ENCODE peak calls at places on chromosomes 11 and 22, in ten cellular contexts. G is nephron progenitor cell, R is WTC11, M is GM10248, C is stomach, P is dorsolateral prefrontal cortex, U is brain microvascular endothelial cell, V is lower leg skin, X is pancreas, Y is foreskin fibroblast. F is an unnamed sample.
A peak's percentile ranks its signal among the peaks of the same experiment; 100 is the strongest.

GRCh38 chr11:62905927-62906531 is 15.1 kb downstream of the CHRM1 start:
- DNase-seq in G (peak; percentile 89), R (peak; percentile 94), M (peak; percentile 84), C (peak; percentile 84), P (peak; percentile 86), U (peak; percentile 70), V (peak; percentile 97), X (peak; percentile 92), Y (peak; percentile 58), F (peak; percentile 72)

GRCh38 chr22:35174398-35174797 is 82.9 kb upstream of the HMGXB4 start:
- DNase-seq in G (no peak), R (no peak), M (no peak), C (no peak), P (no peak), U (no peak), V (no peak), X (no peak), Y (no peak), F (no peak)

GRCh38 chr11:128379587-128380279 is 207.6 kb downstream of the ETS1 start:
- DNase-seq in G (no peak), R (no peak), M (no peak), C (no peak), P (no peak), U (no peak), V (no peak), X (no peak), Y (no peak), F (no peak)

GRCh38 chr11:120694706-120695105 is 183.2 kb downstream of the GRIK4 start:
- DNase-seq in G (no peak), R (no peak), M (no peak), C (no peak), P (no peak), U (no peak), V (no peak), X (no peak), Y (no peak), F (no peak)

GRCh38 chr11:110786226-110786902 is 74.1 kb upstream of the ARHGAP20 start:
- DNase-seq in G (no peak), R (no peak), M (no peak), C (no peak), P (no peak), U (no peak), V (no peak), X (no peak), Y (no peak), F (no peak)

GRCh38 chr11:2750601-2751522 is 51.1 kb upstream of the KCNQ1OT1 start:
- DNase-seq in G (no peak), R (no peak), M (no peak), C (peak; percentile 40), P (peak; percentile 25), U (no peak), V (no peak), X (peak; percentile 73), Y (no peak), F (no peak)

GRCh38 chr22:17773606-17774205 is 563 bp downstream of the BID start:
- DNase-seq in G (peak; percentile 63), R (peak; percentile 73), M (peak; percentile 68), C (peak; percentile 59), P (peak; percentile 77), U (no peak), V (no peak), X (peak; percentile 82), Y (no peak), F (no peak)

GRCh38 chr11:11706022-11706421 is 84.2 kb upstream of the GALNT18 start:
- DNase-seq in G (no peak), R (no peak), M (no peak), C (no peak), P (no peak), U (no peak), V (no peak), X (no peak), Y (peak; percentile 1), F (no peak)

GRCh38 chr11:123284454-123284853 is 89.4 kb upstream of the CLMP start:
- DNase-seq in G (no peak), R (no peak), M (no peak), C (no peak), P (no peak), U (no peak), V (no peak), X (no peak), Y (no peak), F (no peak)

GRCh38 chr11:64856382-64857227 is 12.2 kb upstream of the CDC42BPG start:
- DNase-seq in G (no peak), R (no peak), M (no peak), C (peak; percentile 82), P (peak; percentile 84), U (peak; percentile 69), V (peak; percentile 97), X (peak; percentile 63), Y (peak; percentile 91), F (peak; percentile 68)
- TF ChIP-seq CTCF in G (no peak), R (no peak), M (no peak), C (no peak), P (no peak), U (no peak), V (no peak), X (no peak), Y (no peak), F (no peak)

GRCh38 chr11:396948-397548 is 3.0 kb downstream of the PKP3 start:
- DNase-seq in G (no peak), R (no peak), M (peak; percentile 91), C (no peak), P (peak; percentile 71), U (peak; percentile 68), V (no peak), X (no peak), Y (peak; percentile 58), F (no peak)

GRCh38 chr11:395866-396265 is 1.9 kb downstream of the PKP3 start:
- DNase-seq in G (no peak), R (no peak), M (no peak), C (no peak), P (no peak), U (no peak), V (no peak), X (no peak), Y (no peak), F (no peak)

GRCh38 chr11:394858-395655 is 1.0 kb downstream of the PKP3 start:
- DNase-seq in G (no peak), R (no peak), M (no peak), C (no peak), P (no peak), U (no peak), V (no peak), X (no peak), Y (no peak), F (no peak)

GRCh38 chr11:394034-394857 is at the start of gene PKP3:
- DNase-seq in G (no peak), R (peak; percentile 75), M (no peak), C (peak; percentile 91), P (no peak), U (peak; percentile 33), V (no peak), X (peak; percentile 96), Y (peak; percentile 63), F (no peak)

GRCh38 chr11:396511-396947 is 2.5 kb downstream of the PKP3 start:
- DNase-seq in G (no peak), R (peak; percentile 46), M (peak; percentile 43), C (no peak), P (peak; percentile 14), U (no peak), V (no peak), X (no peak), Y (peak; percentile 34), F (no peak)
- TF ChIP-seq CTCF in G (no peak), R (no peak), M (no peak), C (no peak), P (no peak), U (peak; percentile 58), V (no peak), X (no peak), Y (peak; percentile 20), F (no peak)

DNA sequence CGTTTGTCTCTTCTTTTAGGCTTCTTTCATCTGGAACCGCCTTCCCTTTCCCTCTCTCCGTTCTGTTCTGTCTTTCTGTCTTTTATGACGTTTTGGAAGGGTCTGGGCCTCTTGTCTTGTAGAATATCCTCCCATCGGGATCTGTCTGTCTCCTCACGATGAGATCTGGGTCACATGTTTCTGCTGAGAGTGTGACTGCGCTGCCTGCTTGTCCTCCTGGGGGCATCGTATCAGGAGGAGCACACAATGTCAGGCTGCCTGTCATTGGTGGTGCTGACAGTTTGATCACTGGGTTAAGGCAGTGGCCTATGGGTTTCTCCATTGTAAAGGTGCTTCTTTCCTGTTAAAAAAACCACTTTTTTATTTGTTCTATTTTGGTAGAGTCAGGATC is 60.4 kb upstream of the PARVG start:
- DNase-seq in G (no peak), R (no peak), M (no peak), C (no peak), P (no peak), U (no peak), V (no peak), X (no peak), Y (no peak), F (no peak)
- TF ChIP-seq CTCF in G (no peak), R (no peak), M (no peak), C (no peak), P (no peak), U (no peak), V (no peak), X (no peak), Y (no peak), F (no peak)

DNA sequence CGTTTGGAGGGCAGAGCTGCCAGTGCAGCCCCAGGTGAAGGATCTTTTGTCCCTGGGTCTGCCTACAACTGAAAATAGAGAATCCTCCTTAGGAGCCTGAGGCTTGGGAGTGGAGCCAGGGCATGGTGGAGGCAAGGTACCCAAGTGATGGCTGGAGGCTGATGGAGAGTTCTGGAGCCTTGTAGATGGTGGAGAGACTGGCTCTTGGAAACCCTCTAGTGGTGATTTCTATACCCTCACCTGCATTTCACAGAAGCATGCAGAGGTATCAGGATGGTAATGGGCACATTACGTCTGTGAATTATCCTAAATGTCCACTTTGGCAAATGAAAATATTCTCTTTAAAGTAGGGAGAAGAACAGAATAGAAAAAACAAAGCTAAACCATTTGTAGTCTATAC is 44.4 kb downstream of the INSC start:
- DNase-seq in G (no peak), R (no peak), M (peak; percentile 24), C (no peak), P (no peak), U (peak; percentile 47), V (no peak), X (no peak), Y (peak; percentile 53), F (no peak)
- TF ChIP-seq CTCF in G (peak; percentile 45), R (peak; percentile 42), M (peak; percentile 14), C (peak; percentile 16), P (no peak), U (peak; percentile 81), V (no peak), X (peak; percentile 19), Y (peak; percentile 60), F (no peak)

DNA sequence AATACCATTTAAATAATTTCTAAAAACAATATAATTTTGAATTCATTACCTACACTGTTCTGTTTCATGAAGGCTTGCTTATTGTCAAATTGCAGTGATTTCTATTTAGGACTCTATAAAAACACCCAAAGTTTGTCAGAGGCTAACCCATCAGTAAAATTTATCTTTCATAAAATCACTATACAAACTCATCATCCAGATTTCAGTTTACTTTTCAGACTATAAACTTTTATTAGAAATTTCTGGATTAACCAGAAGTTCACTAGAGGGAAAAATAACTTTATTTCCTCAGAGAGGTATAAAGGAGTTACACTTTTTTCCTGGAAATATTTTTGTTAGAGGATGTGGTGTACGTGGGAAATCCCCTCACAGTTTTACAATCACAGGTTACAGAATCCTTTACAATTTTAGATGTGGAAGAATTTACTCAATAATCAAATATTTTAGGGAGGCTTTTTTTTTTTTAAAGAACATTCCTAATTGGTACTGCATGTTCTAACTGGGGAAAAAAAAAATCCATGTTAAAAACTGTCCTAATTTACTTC is 176.7 kb downstream of the SWAP70 start:
- DNase-seq in G (no peak), R (no peak), M (no peak), C (no peak), P (no peak), U (no peak), V (no peak), X (no peak), Y (no peak), F (no peak)
- TF ChIP-seq CTCF in G (no peak), R (no peak), M (no peak), C (no peak), P (no peak), U (no peak), V (no peak), X (no peak), Y (no peak), F (no peak)

F was measured in omental fat pad.